ENCODE peak calls at places on chromosomes 6 and 20, in six cellular contexts. One of them, this sample, is unnamed.

GRCh38 chr6:128275030-128275429 is 245.4 kb downstream of the PTPRK start:
- DNase-seq in transverse colon: no peak
- DNase-seq in endodermal cell: no peak
- DNase-seq in fibroblast of the aortic adventitia: peak
- DNase-seq in cardiac fibroblast: peak
- DNase-seq in dorsolateral prefrontal cortex: no peak
- DNase-seq in this sample: no peak

GRCh38 chr20:50804453-50805348 is 9.8 kb downstream of the BCAS4 start:
- DNase-seq in fibroblast of the aortic adventitia: no peak
- DNase-seq in cardiac fibroblast: no peak
- DNase-seq in endodermal cell: no peak
- DNase-seq in transverse colon: no peak
- DNase-seq in dorsolateral prefrontal cortex: no peak
- DNase-seq in this sample: no peak

GRCh38 chr6:82397962-82398692 is 34.5 kb downstream of the TPBG start:
- DNase-seq in dorsolateral prefrontal cortex: no peak
- DNase-seq in endodermal cell: no peak
- DNase-seq in transverse colon: no peak
- DNase-seq in fibroblast of the aortic adventitia: peak
- DNase-seq in cardiac fibroblast: peak
- DNase-seq in this sample: no peak

GRCh38 chr6:139679516-139680179 is 305.2 kb upstream of the CITED2 start:
- DNase-seq in endodermal cell: no peak
- DNase-seq in transverse colon: no peak
- DNase-seq in cardiac fibroblast: peak
- DNase-seq in fibroblast of the aortic adventitia: peak
- DNase-seq in dorsolateral prefrontal cortex: no peak
- DNase-seq in this sample: no peak

GRCh38 chr6:132643547-132643946 is 15.4 kb downstream of the TAAR1 start:
- DNase-seq in dorsolateral prefrontal cortex: no peak
- DNase-seq in transverse colon: no peak
- DNase-seq in fibroblast of the aortic adventitia: no peak
- DNase-seq in cardiac fibroblast: no peak
- DNase-seq in endodermal cell: no peak
- DNase-seq in this sample: no peak

GRCh38 chr6:128630213-128630612 is 109.8 kb upstream of the PTPRK start:
- DNase-seq in cardiac fibroblast: no peak
- DNase-seq in fibroblast of the aortic adventitia: no peak
- DNase-seq in dorsolateral prefrontal cortex: no peak
- DNase-seq in endodermal cell: no peak
- DNase-seq in transverse colon: peak
- DNase-seq in this sample: no peak

GRCh38 chr20:50987493-50988210 is 29.0 kb downstream of the MOCS3 start:
- DNase-seq in dorsolateral prefrontal cortex: no peak
- DNase-seq in endodermal cell: peak
- DNase-seq in transverse colon: peak
- DNase-seq in fibroblast of the aortic adventitia: peak
- DNase-seq in cardiac fibroblast: peak
- DNase-seq in this sample: peak

GRCh38 chr6:168428052-168428829 is 12.7 kb upstream of the SMOC2 start:
- DNase-seq in fibroblast of the aortic adventitia: no peak
- DNase-seq in dorsolateral prefrontal cortex: no peak
- DNase-seq in transverse colon: no peak
- DNase-seq in cardiac fibroblast: no peak
- DNase-seq in endodermal cell: no peak
- DNase-seq in this sample: no peak

GRCh38 chr6:167748458-167749379 is 78.0 kb upstream of the AFDN start:
- DNase-seq in dorsolateral prefrontal cortex: no peak
- DNase-seq in cardiac fibroblast: no peak
- DNase-seq in endodermal cell: peak
- DNase-seq in transverse colon: no peak
- DNase-seq in fibroblast of the aortic adventitia: no peak
- DNase-seq in this sample: no peak

GRCh38 chr6:151679081-151679480 is 128.4 kb upstream of the ESR1 start:
- DNase-seq in transverse colon: no peak
- DNase-seq in dorsolateral prefrontal cortex: no peak
- DNase-seq in endodermal cell: no peak
- DNase-seq in cardiac fibroblast: peak
- DNase-seq in fibroblast of the aortic adventitia: peak
- DNase-seq in this sample: no peak

GRCh38 chr6:18562726-18563125 is 175.6 kb downstream of the RNF144B start:
- DNase-seq in dorsolateral prefrontal cortex: no peak
- DNase-seq in cardiac fibroblast: no peak
- DNase-seq in transverse colon: peak
- DNase-seq in fibroblast of the aortic adventitia: no peak
- DNase-seq in endodermal cell: no peak
- DNase-seq in this sample: no peak

GRCh38 chr6:137588472-137588871 is 94.3 kb upstream of the OLIG3 start:
- DNase-seq in fibroblast of the aortic adventitia: no peak
- DNase-seq in cardiac fibroblast: no peak
- DNase-seq in transverse colon: no peak
- DNase-seq in dorsolateral prefrontal cortex: no peak
- DNase-seq in endodermal cell: peak
- DNase-seq in this sample: no peak

GRCh38 chr20:45919951-45920794 is 8.2 kb upstream of the PLTP start:
- DNase-seq in transverse colon: no peak
- DNase-seq in endodermal cell: no peak
- DNase-seq in dorsolateral prefrontal cortex: no peak
- DNase-seq in cardiac fibroblast: peak
- DNase-seq in fibroblast of the aortic adventitia: peak
- DNase-seq in this sample: no peak

GRCh38 chr20:32053648-32054047 is 1.6 kb downstream of the HCK start:
- DNase-seq in dorsolateral prefrontal cortex: no peak
- DNase-seq in cardiac fibroblast: no peak
- DNase-seq in endodermal cell: no peak
- DNase-seq in transverse colon: no peak
- DNase-seq in fibroblast of the aortic adventitia: no peak
- DNase-seq in this sample: no peak

GRCh38 chr20:32052792-32053362 is 835 bp downstream of the HCK start:
- DNase-seq in cardiac fibroblast: no peak
- DNase-seq in transverse colon: peak
- DNase-seq in fibroblast of the aortic adventitia: no peak
- DNase-seq in endodermal cell: peak
- DNase-seq in dorsolateral prefrontal cortex: peak
- DNase-seq in this sample: no peak

GRCh38 chr20:32051720-32052089 is 337 bp upstream of the HCK start:
- DNase-seq in fibroblast of the aortic adventitia: no peak
- DNase-seq in endodermal cell: peak
- DNase-seq in transverse colon: no peak
- DNase-seq in dorsolateral prefrontal cortex: no peak
- DNase-seq in cardiac fibroblast: no peak
- DNase-seq in this sample: no peak

GRCh38 chr20:32050851-32051556 is 1.0 kb upstream of the HCK start:
- DNase-seq in cardiac fibroblast: no peak
- DNase-seq in transverse colon: peak
- DNase-seq in dorsolateral prefrontal cortex: peak
- DNase-seq in endodermal cell: peak
- DNase-seq in fibroblast of the aortic adventitia: no peak
- DNase-seq in this sample: no peak

DNA sequence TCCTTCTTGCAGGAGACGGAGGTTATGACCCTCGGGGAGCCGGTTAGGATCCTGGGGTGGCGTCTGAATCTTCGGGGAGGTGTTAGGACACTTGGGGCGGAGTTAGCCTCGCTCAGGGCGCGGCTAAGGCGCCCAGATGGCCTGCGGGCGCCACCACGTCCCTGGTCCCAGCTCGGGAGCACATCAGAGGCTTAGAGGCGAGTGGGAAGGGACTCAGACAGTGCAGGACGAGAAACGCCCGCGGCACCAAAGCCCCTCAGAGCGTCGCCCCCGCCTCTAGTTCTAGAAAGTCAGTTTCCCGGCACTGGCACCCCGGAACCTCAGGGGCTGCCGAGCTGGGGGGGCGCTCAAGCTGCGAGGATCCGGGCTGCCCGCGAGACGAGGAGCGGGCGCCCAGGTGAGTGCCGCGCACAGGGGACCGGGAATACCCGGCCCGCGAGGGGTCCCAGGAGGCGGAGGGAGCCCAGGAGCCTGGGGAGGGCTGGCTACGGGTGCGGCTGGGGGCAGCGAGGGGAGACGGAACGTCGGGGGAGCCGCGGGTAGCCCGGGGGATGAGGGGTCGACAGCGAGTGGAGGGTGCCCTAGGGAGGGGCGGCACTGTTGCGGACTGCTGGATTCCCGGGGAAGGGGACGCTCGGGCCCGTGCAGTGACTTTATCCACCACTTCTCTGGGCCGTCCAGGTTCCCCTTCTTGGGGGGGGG is at the start of gene HCK:
- DNase-seq in transverse colon: peak
- DNase-seq in endodermal cell: peak
- DNase-seq in dorsolateral prefrontal cortex: no peak
- DNase-seq in fibroblast of the aortic adventitia: no peak
- DNase-seq in cardiac fibroblast: no peak
- DNase-seq in this sample: no peak
- H3K4me3 ChIP-seq in transverse colon: peak
- H3K4me3 ChIP-seq in endodermal cell: peak
- H3K4me3 ChIP-seq in dorsolateral prefrontal cortex: peak
- H3K4me3 ChIP-seq in fibroblast of the aortic adventitia: no peak
- H3K4me3 ChIP-seq in cardiac fibroblast: no peak
- H3K4me3 ChIP-seq in this sample: no peak

DNA sequence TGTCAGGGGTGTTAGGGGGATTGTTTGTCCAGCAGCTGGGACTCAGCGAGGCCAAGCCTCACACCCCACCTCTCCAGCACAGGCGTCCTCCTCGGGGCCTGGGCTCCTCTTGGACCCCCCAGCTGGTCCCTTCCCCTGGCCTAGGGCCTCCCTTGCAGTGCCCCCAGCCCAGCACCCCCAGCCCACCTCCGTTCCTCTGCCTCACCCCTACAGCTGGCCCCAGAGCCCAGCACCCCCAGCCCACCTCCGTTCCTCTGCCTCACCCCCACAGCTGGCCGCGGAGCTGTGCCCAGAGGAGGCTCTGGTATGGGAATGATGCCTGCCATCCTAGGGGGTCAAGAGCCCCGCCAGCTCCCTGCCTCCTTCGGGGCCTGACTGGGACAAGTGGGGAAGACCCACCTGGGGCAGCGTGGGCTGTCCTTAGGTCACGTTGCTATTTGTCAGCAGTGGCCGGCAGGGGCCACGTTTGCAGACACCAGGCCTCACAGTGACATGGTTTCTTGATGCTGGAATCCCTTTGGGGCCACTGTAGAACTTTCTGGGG is 7.9 kb upstream of the COL20A1 start:
- DNase-seq in cardiac fibroblast: no peak
- DNase-seq in transverse colon: no peak
- DNase-seq in endodermal cell: no peak
- DNase-seq in dorsolateral prefrontal cortex: no peak
- DNase-seq in fibroblast of the aortic adventitia: no peak
- DNase-seq in this sample: no peak
- H3K4me3 ChIP-seq in cardiac fibroblast: no peak
- H3K4me3 ChIP-seq in transverse colon: no peak
- H3K4me3 ChIP-seq in endodermal cell: no peak
- H3K4me3 ChIP-seq in dorsolateral prefrontal cortex: no peak
- H3K4me3 ChIP-seq in fibroblast of the aortic adventitia: no peak
- H3K4me3 ChIP-seq in this sample: peak

GRCh38 chr20:38164069-38164468 is 1.0 kb downstream of the TGM2 start:
- DNase-seq in fibroblast of the aortic adventitia: no peak
- DNase-seq in endodermal cell: no peak
- DNase-seq in cardiac fibroblast: no peak
- DNase-seq in transverse colon: no peak
- DNase-seq in dorsolateral prefrontal cortex: no peak
- DNase-seq in this sample: no peak

GRCh38 chr20:38164624-38165088 is 414 bp downstream of the TGM2 start:
- DNase-seq in dorsolateral prefrontal cortex: no peak
- DNase-seq in transverse colon: no peak
- DNase-seq in endodermal cell: no peak
- DNase-seq in cardiac fibroblast: no peak
- DNase-seq in fibroblast of the aortic adventitia: no peak
- DNase-seq in this sample: no peak

GRCh38 chr20:38161412-38161774 is 3.7 kb downstream of the TGM2 start:
- DNase-seq in transverse colon: no peak
- DNase-seq in cardiac fibroblast: no peak
- DNase-seq in fibroblast of the aortic adventitia: no peak
- DNase-seq in endodermal cell: no peak
- DNase-seq in dorsolateral prefrontal cortex: no peak
- DNase-seq in this sample: no peak

GRCh38 chr20:38162149-38162548 is 2.9 kb downstream of the TGM2 start:
- DNase-seq in dorsolateral prefrontal cortex: no peak
- DNase-seq in cardiac fibroblast: no peak
- DNase-seq in endodermal cell: no peak
- DNase-seq in transverse colon: no peak
- DNase-seq in fibroblast of the aortic adventitia: no peak
- DNase-seq in this sample: no peak

DNA sequence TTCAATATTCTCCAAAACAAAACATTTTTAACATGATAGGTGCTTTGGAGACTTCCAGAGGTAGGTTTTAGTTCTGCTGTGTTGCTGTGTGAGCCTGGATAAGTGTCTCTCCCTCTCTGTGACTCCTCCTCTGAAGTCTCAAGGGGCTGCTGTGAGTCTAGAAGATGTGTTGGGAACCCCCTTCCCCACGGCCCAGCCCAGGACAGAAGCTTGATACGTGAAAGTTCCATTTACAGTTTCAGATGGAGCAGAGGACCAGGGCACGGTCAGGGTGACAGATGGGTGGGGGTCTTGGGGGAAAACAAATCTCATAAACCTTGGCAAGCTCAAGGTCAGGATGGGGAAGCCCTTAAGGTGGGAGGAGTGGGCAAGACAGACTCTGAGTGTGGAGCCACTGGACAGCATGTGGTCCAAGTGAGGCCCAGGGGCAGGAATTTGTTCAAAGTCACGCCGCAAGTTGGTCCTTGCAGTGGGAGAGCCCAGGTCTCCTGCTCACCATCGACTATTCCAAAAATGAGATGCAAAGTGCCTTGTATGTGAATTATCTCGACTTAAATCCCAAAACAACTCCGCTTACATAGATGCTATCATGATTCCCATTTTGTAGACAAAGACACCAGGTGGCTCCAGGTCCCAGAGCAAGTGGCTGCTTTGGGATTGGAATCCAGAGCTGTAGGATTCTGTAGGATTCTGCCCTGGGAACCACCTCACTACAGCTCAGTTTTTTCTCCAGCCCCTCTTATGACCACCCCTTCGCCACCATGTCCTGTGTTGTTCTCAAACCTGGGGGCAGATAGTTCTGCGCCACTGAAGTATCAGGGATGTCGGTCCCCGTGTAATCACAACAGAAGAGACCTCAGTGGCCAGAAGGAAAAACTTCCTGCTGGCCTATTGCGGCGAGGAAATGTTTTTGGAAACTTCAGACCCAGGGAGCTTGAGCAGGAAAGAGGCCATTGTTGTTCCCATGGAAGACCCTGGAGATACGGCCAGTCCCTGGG is 1.9 kb downstream of the TGM2 start:
- DNase-seq in transverse colon: no peak
- DNase-seq in fibroblast of the aortic adventitia: no peak
- DNase-seq in cardiac fibroblast: no peak
- DNase-seq in endodermal cell: no peak
- DNase-seq in dorsolateral prefrontal cortex: no peak
- DNase-seq in this sample: no peak
- H3K4me3 ChIP-seq in transverse colon: no peak
- H3K4me3 ChIP-seq in fibroblast of the aortic adventitia: peak
- H3K4me3 ChIP-seq in cardiac fibroblast: no peak
- H3K4me3 ChIP-seq in endodermal cell: no peak
- H3K4me3 ChIP-seq in dorsolateral prefrontal cortex: no peak
- H3K4me3 ChIP-seq in this sample: no peak

DNA sequence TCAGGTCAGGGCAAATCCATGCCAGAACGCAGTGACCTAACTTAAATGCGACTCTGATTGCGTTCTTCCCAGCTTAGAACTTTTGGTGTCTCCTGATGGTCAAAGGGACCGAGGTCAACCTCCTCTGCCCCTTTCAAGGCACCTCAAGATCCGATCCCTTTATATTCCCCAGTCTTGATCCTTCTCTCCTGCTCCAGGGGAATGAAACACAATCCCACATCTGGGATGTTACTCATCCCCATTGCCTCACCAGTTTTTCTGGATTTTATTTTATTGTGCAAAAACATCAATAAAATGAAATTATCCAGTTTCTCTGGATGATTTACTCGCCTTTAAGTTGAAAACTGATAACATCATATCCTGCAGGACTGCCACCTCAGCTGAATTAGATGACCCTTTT is 43.9 kb downstream of the IRAK1BP1 start:
- DNase-seq in endodermal cell: no peak
- DNase-seq in dorsolateral prefrontal cortex: no peak
- DNase-seq in transverse colon: no peak
- DNase-seq in fibroblast of the aortic adventitia: peak
- DNase-seq in cardiac fibroblast: no peak
- DNase-seq in this sample: no peak
- H3K4me3 ChIP-seq in endodermal cell: peak
- H3K4me3 ChIP-seq in dorsolateral prefrontal cortex: peak
- H3K4me3 ChIP-seq in transverse colon: peak
- H3K4me3 ChIP-seq in fibroblast of the aortic adventitia: no peak
- H3K4me3 ChIP-seq in cardiac fibroblast: no peak
- H3K4me3 ChIP-seq in this sample: no peak

This sample was measured in Jurkat, Clone E6-1.